ENCODE peak calls at places on chromosomes 7 and 10, in ten cellular contexts. Q is K562, B is upper lobe of left lung, K is adrenal gland, F is A549, X is tibial nerve, J is heart left ventricle, R is body of pancreas, H is Peyer's patch, Z is esophagus muscularis mucosa. W is an unnamed sample.

GRCh38 chr10:98266647-98267046 is 1.3 kb downstream of the LOXL4 start:
- DNase-seq in Z (no peak), R (no peak), F (no peak), B (no peak), H (no peak), Q (no peak), K (no peak), X (no peak), J (no peak), W (no peak)

GRCh38 chr7:92695308-92696261 is 105.4 kb upstream of the FAM133B start:
- DNase-seq in F (peak; percentile 81), R (peak; percentile 78), K (peak; percentile 75), Q (peak; percentile 14), X (peak; percentile 31), H (peak; percentile 86), B (no peak), J (peak; percentile 30), Z (no peak), W (peak; percentile 66)

GRCh38 chr10:109007514-109007913 is 915.8 kb downstream of the XPNPEP1 start:
- DNase-seq in J (no peak), B (no peak), Z (no peak), Q (no peak), R (no peak), H (no peak), F (no peak), X (no peak), K (no peak), W (no peak)

GRCh38 chr10:27857616-27858015 is 112.0 kb upstream of the MKX start:
- DNase-seq in F (no peak), K (no peak), B (no peak), Z (no peak), Q (no peak), H (no peak), X (no peak), R (no peak), J (no peak), W (no peak)

GRCh38 chr7:133139350-133139749 is 57.5 kb upstream of the CHCHD3 start:
- DNase-seq in F (peak; percentile 50), X (no peak), B (no peak), Q (peak; percentile 50), Z (no peak), J (no peak), R (no peak), K (no peak), H (no peak), W (peak; percentile 31)

GRCh38 chr10:24382596-24382978 is 173.6 kb downstream of the KIAA1217 start:
- DNase-seq in K (no peak), Q (no peak), F (no peak), B (no peak), Z (no peak), X (no peak), R (no peak), H (no peak), J (no peak), W (no peak)

GRCh38 chr7:150308575-150308974 is 14.6 kb upstream of the LRRC61 start:
- DNase-seq in B (no peak), Z (no peak), H (no peak), X (no peak), F (no peak), K (no peak), Q (no peak), J (no peak), R (no peak), W (no peak)

GRCh38 chr7:139054101-139054500 is 18.3 kb upstream of the ZC3HAV1L start:
- DNase-seq in F (no peak), K (peak; percentile 36), Z (no peak), Q (no peak), B (no peak), H (no peak), J (no peak), R (no peak), X (no peak), W (no peak)

GRCh38 chr10:60661627-60662026 is 116.7 kb upstream of the CDK1 start:
- DNase-seq in J (no peak), Z (no peak), Q (no peak), F (peak; percentile 47), B (no peak), X (no peak), H (no peak), R (no peak), K (no peak), W (no peak)

GRCh38 chr10:91925022-91925320 is 1.4 kb downstream of the BTAF1 start:
- DNase-seq in K (no peak), B (no peak), J (no peak), X (no peak), R (no peak), H (no peak), Q (no peak), Z (no peak), F (no peak), W (no peak)

GRCh38 chr7:16587785-16588184 is 57.8 kb downstream of the ANKMY2 start:
- DNase-seq in X (no peak), R (peak; percentile 47), J (no peak), K (no peak), B (no peak), Q (no peak), F (no peak), H (no peak), Z (no peak), W (no peak)

GRCh38 chr10:119667562-119668328 is 16.6 kb downstream of the BAG3 start:
- DNase-seq in Z (no peak), K (peak; percentile 97), B (no peak), J (peak; percentile 77), R (peak; percentile 81), F (peak; percentile 82), X (peak; percentile 48), H (no peak), Q (peak; percentile 74), W (peak; percentile 46)

GRCh38 chr7:42479452-42480303 is 242.7 kb upstream of the GLI3 start:
- DNase-seq in B (no peak), H (no peak), F (no peak), K (no peak), Q (no peak), X (peak; percentile 32), J (no peak), R (no peak), Z (no peak), W (no peak)

GRCh38 chr7:36088966-36089365 is 64.1 kb upstream of the EEPD1 start:
- DNase-seq in H (no peak), J (no peak), X (no peak), F (no peak), Z (no peak), Q (no peak), K (no peak), B (no peak), R (no peak), W (no peak)

GRCh38 chr10:133520193-133520738 is 6.9 kb upstream of the CYP2E1 start:
- DNase-seq in X (peak; percentile 60), Q (peak; percentile 88), R (peak; percentile 82), F (peak; percentile 79), Z (peak; percentile 92), H (peak; percentile 94), B (peak; percentile 97), J (peak; percentile 73), K (peak; percentile 76), W (peak; percentile 71)
- TF ChIP-seq POLR2A in X (no peak), Q (peak; percentile 42), R (no peak), F (peak; percentile 82), Z (no peak), H (no peak), B (no peak), J (no peak), K (no peak), W (no peak)

DNA sequence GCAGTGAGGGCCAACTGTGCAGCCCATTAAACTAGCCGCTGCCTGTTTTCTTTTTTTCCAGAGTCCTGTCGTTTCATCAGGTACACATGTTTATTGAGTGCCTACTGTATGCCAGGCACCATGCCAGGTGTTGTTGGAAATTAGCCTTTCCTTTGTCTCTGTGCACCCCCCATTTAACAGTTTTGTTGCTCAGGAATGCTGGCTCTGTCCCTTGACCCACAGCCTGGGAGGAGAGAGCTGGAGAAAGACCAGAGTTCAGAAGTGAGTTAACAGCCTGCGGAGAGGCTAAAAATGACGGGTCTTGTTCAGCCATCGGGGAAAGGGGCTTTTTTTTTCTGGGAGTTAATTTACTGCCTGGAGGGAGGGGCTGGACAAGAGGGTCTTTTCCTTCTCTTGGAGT is 1.3 kb downstream of the LRMDA start:
- DNase-seq in K (no peak), B (no peak), F (no peak), Z (no peak), Q (no peak), J (no peak), R (no peak), X (no peak), H (no peak), W (no peak)
- TF ChIP-seq POLR2A in K (no peak), B (no peak), F (no peak), Z (no peak), Q (no peak), J (no peak), R (no peak), X (no peak), H (no peak), W (no peak)

GRCh38 chr10:112949875-112950507 is at the start of gene TCF7L2:
- DNase-seq in Q (peak; percentile 91), R (peak; percentile 97), K (peak; percentile 97), J (peak; percentile 97), F (peak; percentile 98), H (peak; percentile 96), B (peak; percentile 95), X (peak; percentile 98), Z (peak; percentile 99), W (peak; percentile 70)
- TF ChIP-seq POLR2A in Q (peak; percentile 47), R (peak; percentile 24), K (peak; percentile 84), J (no peak), F (no peak), H (peak; percentile 70), B (no peak), X (peak; percentile 77), Z (peak; percentile 23), W (no peak)

GRCh38 chr7:124924906-124925305 is 4.7 kb downstream of the POT1 start:
- DNase-seq in Z (no peak), X (no peak), Q (no peak), H (no peak), B (no peak), F (no peak), R (no peak), J (no peak), K (no peak), W (no peak)

GRCh38 chr7:124930173-124930623 is 573 bp upstream of the POT1 start:
- DNase-seq in H (no peak), J (no peak), F (no peak), X (no peak), Q (no peak), R (no peak), B (no peak), Z (no peak), K (no peak), W (no peak)

GRCh38 chr7:124930655-124931597 is 1.3 kb upstream of the POT1 start:
- DNase-seq in Q (peak; percentile 25), F (no peak), J (no peak), K (no peak), H (no peak), Z (no peak), B (no peak), X (no peak), R (no peak), W (no peak)

DNA sequence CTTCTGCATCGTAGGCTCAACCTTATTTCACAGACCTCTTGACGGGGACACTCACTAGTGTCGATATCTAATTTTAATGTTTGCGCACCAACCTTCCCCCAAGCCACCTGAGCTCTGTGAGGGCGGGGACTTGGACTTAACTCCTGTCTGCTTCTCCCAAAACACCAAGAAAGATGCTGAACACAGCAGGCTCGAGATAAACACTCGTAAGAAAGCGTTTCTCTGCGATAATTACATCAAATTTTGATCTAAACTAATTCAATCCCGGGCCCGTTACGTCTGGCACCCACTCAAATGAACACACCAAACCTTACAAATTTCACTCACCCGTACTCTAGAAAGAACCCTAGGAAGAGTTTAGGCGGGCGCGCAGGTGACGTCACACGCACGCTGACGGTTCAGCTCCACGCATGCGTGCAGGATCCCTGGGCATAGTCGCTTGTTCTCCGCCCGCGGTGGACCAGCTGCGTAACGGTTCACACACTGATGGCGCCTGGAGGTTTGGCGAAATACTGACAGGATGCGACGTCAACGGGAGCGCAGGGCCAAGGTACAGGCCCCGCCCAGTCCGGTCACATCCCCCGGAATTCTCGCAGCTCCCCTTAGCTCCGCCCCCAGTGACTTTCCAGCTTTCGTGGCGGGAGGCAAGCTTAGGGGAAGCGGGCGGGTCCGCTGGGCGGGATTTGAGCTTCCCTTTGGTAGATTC is at the start of gene POT1:
- DNase-seq in H (peak; percentile 99), R (peak; percentile 98), B (peak; percentile 96), X (peak; percentile 98), Q (peak; percentile 100), K (peak; percentile 100), Z (peak; percentile 99), F (peak; percentile 99), J (peak; percentile 99), W (peak; percentile 99)
- TF ChIP-seq POLR2A in H (no peak), R (no peak), B (no peak), X (peak; percentile 66), Q (peak; percentile 96), K (peak; percentile 68), Z (no peak), F (peak; percentile 26), J (no peak), W (peak; percentile 89)

W was measured in erythroblast.